ENCODE peak calls at places on chromosome 17, in five cellular contexts. A is OCI-LY7, O is esophagus squamous epithelium, T is transverse colon, S is choroid plexus epithelial cell. R is an unnamed sample.

GRCh38 chr17:42784811-42785592 is 4.6 kb downstream of the WNK4 start:
- DNase-seq in S (peak), O (no peak), A (no peak), T (no peak), R (no peak)

GRCh38 chr17:57918017-57918895 is 37.0 kb downstream of the CUEDC1 start:
- DNase-seq in O (no peak), S (peak), T (no peak), A (no peak), R (no peak)

GRCh38 chr17:5585814-5586558 is 1.7 kb upstream of the NLRP1 start:
- DNase-seq in S (peak), O (no peak), A (no peak), T (no peak), R (no peak)

GRCh38 chr17:60630352-60630751 is 30.4 kb downstream of the PPM1D start:
- DNase-seq in O (no peak), S (peak), T (peak), A (no peak), R (no peak)

GRCh38 chr17:57020208-57020607 is 42.3 kb downstream of the SCPEP1 start:
- DNase-seq in S (no peak), T (no peak), A (no peak), O (no peak), R (no peak)

GRCh38 chr17:66304304-66305174 is 2.1 kb downstream of the PRKCA start:
- DNase-seq in A (no peak), S (peak), T (peak), O (no peak), R (no peak)

GRCh38 chr17:59827721-59828477 is 64.8 kb downstream of the TUBD1 start:
- DNase-seq in S (no peak), A (no peak), O (no peak), T (no peak), R (no peak)

GRCh38 chr17:57675988-57676387 is 69.1 kb downstream of the CCDC182 start:
- DNase-seq in O (no peak), T (no peak), S (no peak), A (no peak), R (no peak)

GRCh38 chr17:7296189-7296861 is 1.9 kb upstream of the YBX2 start:
- DNase-seq in T (peak), A (peak), O (no peak), S (peak), R (no peak)

GRCh38 chr17:28751600-28752366 is 8.0 kb downstream of the TRAF4 start:
- DNase-seq in S (no peak), A (no peak), T (no peak), O (no peak), R (no peak)

GRCh38 chr17:28475151-28475900 is 1.9 kb downstream of the SLC13A2 start:
- DNase-seq in T (no peak), A (no peak), S (peak), O (no peak), R (no peak)

GRCh38 chr17:37708616-37709212 is 36.1 kb downstream of the HNF1B start:
- DNase-seq in T (peak), A (no peak), S (peak), O (no peak), R (no peak)

GRCh38 chr17:37710344-37710886 is 34.4 kb downstream of the HNF1B start:
- DNase-seq in A (peak), T (peak), O (no peak), S (peak), R (no peak)

GRCh38 chr17:2883544-2884203 is 87.4 kb downstream of the RAP1GAP2 start:
- DNase-seq in O (no peak), S (peak), A (no peak), T (no peak), R (no peak)

GRCh38 chr17:29722411-29723198 is 99.9 kb upstream of the CORO6 start:
- DNase-seq in O (no peak), A (peak), S (peak), T (peak), R (peak)

GRCh38 chr17:18257747-18258355 is 687 bp downstream of the FLII start:
- DNase-seq in O (no peak), A (peak), S (peak), T (peak), R (no peak)

GRCh38 chr17:3888343-3889171 is 4.3 kb downstream of the CAMKK1 start:
- DNase-seq in T (peak), S (peak), O (no peak), A (no peak), R (peak)

GRCh38 chr17:67245694-67246397 is 850 bp upstream of the HELZ start:
- DNase-seq in A (peak), T (peak), S (no peak), O (no peak), R (no peak)

GRCh38 chr17:43085489-43085888 is 39.7 kb downstream of the BRCA1 start:
- DNase-seq in O (no peak), T (no peak), A (no peak), S (peak), R (no peak)

GRCh38 chr17:18185391-18185790 is 1.8 kb downstream of the ALKBH5 start:
- DNase-seq in T (no peak), A (peak), O (no peak), S (peak), R (no peak)

GRCh38 chr17:58534901-58535421 is 20.5 kb upstream of the MTMR4 start:
- DNase-seq in O (no peak), A (no peak), S (peak), T (no peak), R (no peak)

GRCh38 chr17:65198653-65199382 is 61.6 kb downstream of the RGS9 start:
- DNase-seq in T (no peak), O (no peak), A (peak), S (peak), R (no peak)

GRCh38 chr17:2412561-2413021 is 11.7 kb upstream of the MNT start:
- DNase-seq in S (peak), T (no peak), A (no peak), O (no peak), R (no peak)

GRCh38 chr17:18980682-18981384 is 23.7 kb downstream of the FAM83G start:
- DNase-seq in O (no peak), A (no peak), T (no peak), S (peak), R (no peak)

GRCh38 chr17:19344311-19345066 is 18.0 kb downstream of the B9D1 start:
- DNase-seq in A (no peak), S (no peak), O (no peak), T (no peak), R (no peak)

GRCh38 chr17:49987681-49988441 is 7.2 kb downstream of the DLX3 start:
- DNase-seq in T (no peak), S (no peak), A (no peak), O (no peak), R (no peak)

GRCh38 chr17:68057531-68057952 is 22.0 kb downstream of the KPNA2 start:
- DNase-seq in O (no peak), T (peak), A (peak), S (peak), R (no peak)

GRCh38 chr17:3005696-3006095 is 57.7 kb downstream of the OR1D5 start:
- DNase-seq in A (no peak), S (no peak), T (no peak), O (no peak), R (no peak)

DNA sequence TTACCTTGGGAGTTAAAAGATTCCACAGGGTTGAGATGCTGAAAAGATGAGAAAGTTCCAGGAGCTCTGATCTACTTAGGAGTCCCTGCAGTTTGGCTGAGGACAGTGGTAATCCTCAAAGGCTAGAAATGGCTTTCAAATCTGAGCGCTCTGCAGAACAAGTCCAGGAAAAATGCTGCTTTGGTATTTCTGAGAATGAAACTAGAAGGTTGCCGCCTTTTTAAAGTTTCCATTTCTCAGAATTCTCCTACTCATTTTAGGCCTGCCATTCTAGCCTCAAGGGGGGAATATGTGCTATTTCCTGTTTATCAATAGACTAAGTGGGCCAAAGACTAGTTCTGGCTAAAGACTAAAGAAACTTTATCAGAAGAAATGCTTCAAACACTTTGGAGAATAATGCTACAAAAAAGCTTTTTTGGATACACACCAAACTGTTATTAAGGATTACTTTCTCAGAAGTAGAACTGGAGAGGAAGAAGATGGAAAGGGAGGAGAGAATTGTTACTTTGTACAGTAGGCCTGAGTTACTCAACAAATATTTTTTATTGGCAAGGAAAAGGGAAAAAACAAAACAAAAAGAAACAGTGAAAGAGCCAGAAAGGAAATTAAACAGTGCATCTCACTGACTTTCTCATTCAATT is at the start of gene SLFN12L:
- DNase-seq in S (no peak), O (no peak), T (no peak), A (no peak), R (no peak)
- H3K4me3 ChIP-seq in S (no peak), O (peak), T (no peak), A (no peak), R (no peak)

DNA sequence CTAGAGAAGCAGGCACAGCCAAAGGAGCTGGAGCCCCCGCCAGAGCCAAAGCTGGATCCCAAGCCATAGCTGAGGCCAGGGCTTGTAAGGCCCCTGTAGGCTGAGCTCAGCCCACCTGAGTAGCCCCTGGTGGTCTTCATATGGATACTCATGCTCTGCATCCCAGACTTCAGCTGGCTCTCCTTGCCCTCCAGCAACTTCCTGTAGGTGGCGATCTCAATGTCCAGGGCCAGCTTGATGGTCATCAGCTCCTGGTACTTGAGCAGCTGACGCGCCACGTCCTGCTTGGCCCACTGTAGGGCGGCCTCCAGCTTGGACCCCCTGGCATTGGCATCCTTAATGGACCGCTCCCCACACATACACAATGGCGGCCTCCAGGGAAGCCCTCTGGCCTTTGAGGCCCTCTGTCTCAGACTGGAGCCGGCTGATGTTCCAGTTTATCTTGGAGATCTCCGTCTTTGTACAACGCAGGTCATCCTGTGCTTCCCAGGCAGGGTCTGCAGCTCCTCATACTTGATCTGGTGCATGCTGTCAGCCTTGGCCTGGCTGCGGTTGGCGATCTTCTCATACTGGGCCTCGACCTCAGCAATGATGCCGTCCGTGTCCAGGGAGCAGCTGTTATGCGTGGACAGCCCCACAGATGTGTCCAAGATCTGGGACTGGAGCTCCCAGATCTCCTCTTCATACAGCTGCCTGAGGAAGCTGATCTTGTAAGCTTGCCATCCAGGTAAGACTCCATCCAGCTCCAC is 28.9 kb downstream of the IKZF3 start:
- DNase-seq in T (no peak), O (no peak), S (no peak), A (no peak), R (no peak)
- TF ChIP-seq CTCF in T (no peak), O (no peak), S (no peak), A (peak), R (no peak)

DNA sequence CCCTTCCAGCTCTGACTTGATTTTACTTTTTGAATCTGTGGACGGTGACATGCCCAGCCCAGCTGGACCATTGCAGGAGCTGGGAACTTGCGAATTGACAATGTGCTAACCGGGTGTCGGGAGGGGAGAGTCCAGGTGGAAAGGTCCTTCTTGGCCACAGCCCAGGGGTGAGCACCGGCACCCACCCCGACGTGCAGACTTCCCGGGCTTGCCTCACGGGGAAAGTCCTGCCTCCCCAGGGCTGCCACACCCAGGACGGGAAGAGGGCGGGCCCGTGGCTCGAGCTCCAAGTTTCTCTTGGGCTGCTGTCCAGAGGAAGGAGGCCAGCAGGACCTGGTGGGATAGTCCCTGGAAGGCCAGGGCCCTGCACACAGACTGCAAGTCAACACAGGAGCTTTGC is 17.7 kb downstream of the CARD14 start:
- DNase-seq in S (no peak), O (no peak), T (peak), A (no peak), R (no peak)
- H3K4me3 ChIP-seq in S (no peak), O (peak), T (no peak), A (no peak), R (no peak)

GRCh38 chr17:27430383-27430840 is 25.8 kb upstream of the KSR1 start:
- DNase-seq in S (no peak), O (no peak), T (no peak), A (no peak), R (no peak)

GRCh38 chr17:27428781-27429505 is 27.3 kb upstream of the KSR1 start:
- DNase-seq in A (no peak), S (no peak), T (no peak), O (no peak), R (no peak)

GRCh38 chr17:27429666-27430382 is 26.4 kb upstream of the KSR1 start:
- DNase-seq in S (no peak), A (no peak), T (no peak), O (no peak), R (no peak)

GRCh38 chr17:27433521-27433920 is 22.7 kb upstream of the KSR1 start:
- DNase-seq in T (no peak), A (no peak), O (no peak), S (no peak), R (no peak)

DNA sequence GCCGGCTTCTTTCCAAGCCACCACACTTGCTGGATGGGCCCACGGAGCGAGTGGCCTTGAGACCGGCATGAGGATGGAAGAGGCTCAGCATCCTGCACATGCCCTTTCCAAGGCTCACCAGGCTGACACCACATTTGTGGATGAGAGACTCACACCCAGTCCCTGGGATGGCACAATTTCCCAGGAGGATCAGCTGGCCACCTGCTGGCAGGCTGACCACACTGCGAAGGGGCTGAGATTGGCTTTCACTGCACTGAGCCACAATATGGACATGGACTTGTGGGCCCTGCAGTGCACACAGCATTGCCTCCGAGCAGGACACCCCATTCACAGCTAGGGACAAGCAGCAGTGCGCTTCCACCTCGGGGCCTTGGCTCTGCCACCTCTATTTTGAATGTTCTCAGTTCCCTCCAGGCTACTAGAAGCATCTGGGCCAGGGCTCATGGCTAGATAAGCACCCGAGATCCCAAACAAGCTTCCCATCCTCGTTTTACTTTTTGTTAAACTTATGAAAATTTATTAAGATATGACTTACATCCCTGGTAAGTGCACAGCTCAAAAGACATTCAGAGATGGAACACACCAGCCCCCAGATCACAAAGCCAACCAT is 25.3 kb upstream of the KSR1 start:
- DNase-seq in O (no peak), A (peak), S (peak), T (peak), R (no peak)
- TF ChIP-seq CTCF in O (peak), A (peak), S (peak), T (peak), R (peak)

DNA sequence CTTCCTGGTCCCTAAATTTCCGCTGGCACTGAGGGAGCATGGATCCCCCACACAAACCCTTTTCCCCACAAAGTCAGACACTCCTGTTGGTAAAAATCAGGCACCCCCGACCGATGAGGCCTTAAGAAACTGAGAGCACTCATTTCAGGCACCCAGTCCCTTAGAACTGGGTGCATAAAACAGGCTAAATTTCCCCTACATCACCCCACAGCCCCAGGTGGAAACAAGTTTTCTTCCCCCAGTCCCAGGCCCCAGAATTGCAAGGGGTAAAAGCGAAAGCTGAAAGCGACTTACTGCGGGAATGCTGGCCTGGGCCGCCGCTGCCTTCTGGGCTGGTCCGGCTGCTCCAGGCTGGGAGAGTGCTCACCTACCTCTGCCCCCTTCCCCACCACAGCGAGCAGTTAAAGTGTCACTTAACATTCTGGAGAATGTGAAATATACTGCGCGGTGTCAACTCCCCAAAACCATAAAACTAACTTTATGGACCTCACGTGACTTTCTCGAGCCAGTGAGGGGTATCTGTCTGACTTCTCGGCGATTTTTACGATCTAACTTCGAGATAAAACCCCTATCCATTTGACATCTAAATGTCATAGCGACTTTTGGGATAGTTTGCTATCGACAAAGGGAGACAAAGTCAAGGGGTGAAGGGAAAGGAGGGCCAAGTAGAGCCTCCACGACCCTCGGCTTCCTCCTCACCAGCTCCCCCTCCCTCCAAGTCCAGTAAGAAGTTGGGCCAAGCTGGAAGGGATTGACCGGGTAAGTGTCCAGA is at the start of gene HOXB3:
- DNase-seq in O (no peak), A (no peak), S (no peak), T (no peak), R (no peak)
- H3K4me3 ChIP-seq in O (no peak), A (no peak), S (no peak), T (peak), R (no peak)

GRCh38 chr17:78137392-78138203 is 7.0 kb downstream of the TMC8 start:
- DNase-seq in O (no peak), T (peak), S (no peak), A (peak), R (no peak)
- TF ChIP-seq CTCF in O (no peak), T (peak), S (peak), A (peak), R (peak)

GRCh38 chr17:75610103-75610984 is 22.7 kb downstream of the MYO15B start:
- DNase-seq in O (no peak), A (no peak), S (no peak), T (peak), R (no peak)
- H3K4me3 ChIP-seq in O (no peak), A (no peak), S (no peak), T (no peak), R (no peak)

GRCh38 chr17:73586921-73587680 is 57.1 kb downstream of the SDK2 start:
- DNase-seq in O (no peak), T (no peak), S (no peak), A (peak), R (no peak)
- TF ChIP-seq CTCF in O (no peak), T (no peak), S (no peak), A (peak), R (no peak)

GRCh38 chr17:81277421-81277820 is 17.7 kb downstream of the SLC38A10 start:
- DNase-seq in A (no peak), S (no peak), T (peak), O (no peak), R (no peak)
- H3K4me3 ChIP-seq in A (no peak), S (no peak), T (no peak), O (peak), R (no peak)

R was measured in BJ.